ENCODE peak calls at places on chromosomes 5 and 9, in five cellular contexts. B, S, I, Y and W are unnamed samples.

GRCh38 chr9:131651599-131651998 is 88.3 kb downstream of the RAPGEF1 start:
- DNase-seq in S (no peak), I (no peak), B (no peak), Y (peak), W (peak)

GRCh38 chr5:4374866-4375265 is 765.3 kb upstream of the ADAMTS16 start:
- DNase-seq in S (no peak), Y (no peak), B (no peak), I (no peak), W (no peak)

GRCh38 chr9:130661461-130662098 is 2.8 kb upstream of the PRDM12 start:
- DNase-seq in B (no peak), I (peak), S (no peak), Y (peak), W (no peak)

GRCh38 chr9:69376651-69377050 is 51.6 kb downstream of the ENTREP1 start:
- DNase-seq in B (no peak), Y (peak), I (no peak), S (no peak), W (peak)

GRCh38 chr9:129604056-129604765 is 16.7 kb downstream of the C9orf50 start:
- DNase-seq in B (no peak), Y (no peak), I (no peak), S (no peak), W (no peak)

GRCh38 chr9:114696814-114697544 is 15.0 kb upstream of the TEX48 start:
- DNase-seq in Y (peak), I (no peak), S (no peak), B (no peak), W (no peak)

GRCh38 chr9:5786370-5787127 is 46.4 kb downstream of the ERMP1 start:
- DNase-seq in S (no peak), Y (peak), I (no peak), B (no peak), W (no peak)

GRCh38 chr9:83508072-83508471 is 30.1 kb downstream of the FRMD3 start:
- DNase-seq in Y (no peak), B (no peak), S (no peak), I (no peak), W (no peak)

GRCh38 chr9:89317282-89317681 is 1.0 kb upstream of the SECISBP2 start:
- DNase-seq in S (no peak), Y (peak), B (no peak), I (no peak), W (no peak)

GRCh38 chr9:119370816-119371215 is 1.6 kb upstream of the BRINP1 start:
- DNase-seq in Y (peak), S (no peak), B (peak), I (peak), W (peak)

GRCh38 chr9:17578911-17579793 is at the start of gene SH3GL2:
- DNase-seq in I (peak), S (peak), B (peak), Y (peak), W (peak)

GRCh38 chr9:138118601-138119071 is 241.1 kb downstream of the CACNA1B start:
- DNase-seq in Y (no peak), B (no peak), S (no peak), I (peak), W (no peak)

GRCh38 chr9:116196806-116197205 is 43.2 kb downstream of the PAPPA start:
- DNase-seq in S (no peak), I (no peak), Y (no peak), B (no peak), W (no peak)

GRCh38 chr9:128203024-128203841 is at the start of gene DNM1:
- DNase-seq in I (peak), B (peak), S (no peak), Y (peak), W (peak)

GRCh38 chr9:72362118-72362531 is 2.9 kb downstream of the ZFAND5 start:
- DNase-seq in Y (peak), I (no peak), B (no peak), S (no peak), W (peak)

GRCh38 chr9:116073826-116074225 is 79.8 kb upstream of the PAPPA start:
- DNase-seq in B (no peak), Y (no peak), I (no peak), S (no peak), W (no peak)

GRCh38 chr5:23208959-23209431 is 298.4 kb upstream of the PRDM9 start:
- DNase-seq in I (peak), Y (peak), S (peak), B (peak), W (peak)

GRCh38 chr5:19855031-19855430 is 133.0 kb downstream of the CDH18 start:
- DNase-seq in Y (no peak), S (no peak), I (no peak), B (no peak), W (no peak)

GRCh38 chr9:132584616-132585560 is 2.5 kb downstream of the BARHL1 start:
- DNase-seq in I (no peak), B (no peak), Y (peak), S (no peak), W (no peak)

GRCh38 chr9:87862536-87863268 is 20.0 kb upstream of the SPATA31E1 start:
- DNase-seq in B (no peak), I (no peak), S (no peak), Y (peak), W (peak)

GRCh38 chr9:7045361-7045760 is 287.6 kb downstream of the KDM4C start:
- DNase-seq in I (no peak), B (no peak), Y (no peak), S (no peak), W (no peak)

GRCh38 chr5:72129730-72130129 is 22.5 kb downstream of the MAP1B start:
- DNase-seq in I (no peak), Y (no peak), S (no peak), B (no peak), W (no peak)

GRCh38 chr5:378301-378891 is 56.9 kb downstream of the AHRR start:
- DNase-seq in I (peak), S (no peak), B (no peak), Y (peak), W (no peak)

GRCh38 chr9:126642839-126643238 is 29.1 kb downstream of the LMX1B start:
- DNase-seq in I (no peak), B (no peak), S (no peak), Y (no peak), W (no peak)

GRCh38 chr5:35540002-35540401 is 77.7 kb upstream of the SPEF2 start:
- DNase-seq in B (no peak), S (no peak), Y (no peak), I (no peak), W (no peak)

GRCh38 chr5:111432828-111433536 is 79.4 kb downstream of the STARD4 start:
- DNase-seq in S (no peak), I (no peak), Y (no peak), B (no peak), W (no peak)

GRCh38 chr5:133433133-133433532 is 179.2 kb downstream of the FSTL4 start:
- DNase-seq in B (no peak), Y (no peak), S (no peak), I (no peak), W (no peak)

GRCh38 chr9:96495341-96495740 is 45.4 kb downstream of the HABP4 start:
- DNase-seq in Y (peak), B (no peak), S (no peak), I (no peak), W (peak)

GRCh38 chr9:133351908-133352634 is 4.1 kb downstream of the RPL7A start:
- DNase-seq in Y (peak), B (peak), I (peak), S (peak), W (peak)

GRCh38 chr5:134240421-134240962 is 14.6 kb upstream of the PPP2CA start:
- DNase-seq in B (no peak), S (no peak), I (no peak), Y (peak), W (no peak)

GRCh38 chr9:8486095-8486494 is 686.5 kb upstream of the DMAC1 start:
- DNase-seq in B (no peak), S (peak), Y (peak), I (peak), W (peak)

GRCh38 chr5:89397096-89397495 is 514.1 kb upstream of the MEF2C start:
- DNase-seq in I (no peak), Y (peak), B (no peak), S (no peak), W (no peak)

GRCh38 chr5:33072700-33073099 is 361.6 kb downstream of the NPR3 start:
- DNase-seq in S (no peak), Y (no peak), B (no peak), I (no peak), W (no peak)

GRCh38 chr9:82736126-82736525 is 326.8 kb downstream of the RASEF start:
- DNase-seq in Y (no peak), S (no peak), I (no peak), B (no peak), W (no peak)

GRCh38 chr5:177966839-177967167 is 29.2 kb downstream of the PROP1 start:
- DNase-seq in B (no peak), Y (no peak), S (no peak), I (no peak), W (no peak)

GRCh38 chr5:38830521-38831051 is 15.2 kb upstream of the OSMR start:
- DNase-seq in S (no peak), B (no peak), Y (peak), I (no peak), W (peak)

GRCh38 chr5:23648656-23649055 is 141.2 kb downstream of the PRDM9 start:
- DNase-seq in B (no peak), S (no peak), Y (no peak), I (no peak), W (no peak)

GRCh38 chr9:2109066-2109650 is 94.0 kb downstream of the SMARCA2 start:
- DNase-seq in S (no peak), Y (no peak), B (no peak), I (no peak), W (peak)

GRCh38 chr5:171766875-171767274 is 18.7 kb upstream of the SMIM23 start:
- DNase-seq in B (no peak), S (no peak), I (no peak), Y (no peak), W (no peak)

GRCh38 chr9:19241728-19242127 is 11.2 kb downstream of the DENND4C start:
- DNase-seq in S (no peak), Y (no peak), B (no peak), I (no peak), W (no peak)
- H2BK12ac ChIP-seq in S (no peak), Y (no peak), B (no peak), I (no peak), W (no peak)

GRCh38 chr9:3157011-3157410 is 313.1 kb upstream of the PUM3 start:
- DNase-seq in I (no peak), S (no peak), Y (no peak), B (no peak), W (no peak)
- H2BK12ac ChIP-seq in I (no peak), S (no peak), Y (no peak), B (no peak), W (no peak)

GRCh38 chr5:150532996-150533395 is 25.1 kb downstream of the NDST1 start:
- DNase-seq in I (no peak), Y (no peak), B (no peak), S (no peak), W (no peak)

GRCh38 chr5:150531686-150532085 is 23.8 kb downstream of the NDST1 start:
- DNase-seq in I (no peak), B (no peak), S (no peak), Y (no peak), W (no peak)

GRCh38 chr5:150535611-150536010 is 27.7 kb downstream of the NDST1 start:
- DNase-seq in I (no peak), S (no peak), Y (no peak), B (no peak), W (no peak)

GRCh38 chr5:150532161-150532560 is 24.2 kb downstream of the NDST1 start:
- DNase-seq in B (no peak), Y (no peak), I (no peak), S (no peak), W (no peak)

GRCh38 chr5:150534811-150535210 is 26.9 kb downstream of the NDST1 start:
- DNase-seq in Y (no peak), S (no peak), I (no peak), B (no peak), W (no peak)
- H2BK12ac ChIP-seq in Y (no peak), S (no peak), I (no peak), B (no peak), W (no peak)

GRCh38 chr5:143976055-143976454 is 164.1 kb downstream of the HMHB1 start:
- DNase-seq in B (no peak), Y (no peak), I (no peak), S (no peak), W (no peak)
- H2BK12ac ChIP-seq in B (no peak), Y (no peak), I (no peak), S (no peak), W (no peak)